ENCODE peak calls at places on chromosomes 5 and 9, in six cellular contexts. M, T, Y, I, W and P are unnamed samples.

GRCh38 chr5:140244525-140245025 is 58.3 kb downstream of the PFDN1 start:
- DNase-seq in M (peak; percentile 66), T (peak; percentile 76), Y (peak; percentile 86), I (peak; percentile 82), W (peak; percentile 89), P (peak; percentile 71)

GRCh38 chr9:124766815-124767554 is 4.1 kb downstream of the NR6A1 start:
- DNase-seq in M (no peak), T (no peak), Y (no peak), I (peak; percentile 56), W (no peak), P (no peak)

GRCh38 chr9:135440620-135441019 is 39.0 kb upstream of the PPP1R26 start:
- DNase-seq in M (no peak), T (no peak), Y (no peak), I (no peak), W (no peak), P (no peak)

GRCh38 chr5:172002310-172002709 is 4.1 kb downstream of the FBXW11 start:
- DNase-seq in M (no peak), T (no peak), Y (no peak), I (peak; percentile 18), W (no peak), P (no peak)

GRCh38 chr9:93591301-93591700 is 14.9 kb downstream of the PHF2 start:
- DNase-seq in M (no peak), T (no peak), Y (peak; percentile 32), I (no peak), W (no peak), P (no peak)

GRCh38 chr9:3398232-3398648 is 127.6 kb downstream of the RFX3 start:
- DNase-seq in M (no peak), T (peak; percentile 30), Y (no peak), I (peak; percentile 48), W (no peak), P (no peak)

GRCh38 chr9:80951675-80952074 is 737.7 kb downstream of the TLE1 start:
- DNase-seq in M (no peak), T (no peak), Y (no peak), I (no peak), W (no peak), P (no peak)

GRCh38 chr5:87770601-87771121 is 357.9 kb upstream of the CCNH start:
- DNase-seq in M (no peak), T (no peak), Y (no peak), I (no peak), W (peak; percentile 27), P (no peak)

GRCh38 chr9:71663216-71663615 is 105.1 kb downstream of the CEMIP2 start:
- DNase-seq in M (no peak), T (no peak), Y (no peak), I (no peak), W (no peak), P (no peak)

GRCh38 chr5:179864686-179865085 is 6.1 kb upstream of the MRNIP start:
- DNase-seq in M (no peak), T (no peak), Y (no peak), I (no peak), W (no peak), P (no peak)

GRCh38 chr5:36403601-36404311 is 102.1 kb upstream of the RANBP3L start:
- DNase-seq in M (no peak), T (no peak), Y (no peak), I (peak; percentile 87), W (no peak), P (no peak)

GRCh38 chr9:107648153-107648716 is 158.7 kb upstream of the KLF4 start:
- DNase-seq in M (no peak), T (no peak), Y (no peak), I (no peak), W (no peak), P (no peak)

GRCh38 chr5:64364426-64364825 is 141.4 kb upstream of the RGS7BP start:
- DNase-seq in M (no peak), T (no peak), Y (no peak), I (no peak), W (no peak), P (no peak)

GRCh38 chr9:88056876-88057275 is 81.4 kb downstream of the SPATA31C2 start:
- DNase-seq in M (no peak), T (no peak), Y (no peak), I (no peak), W (no peak), P (no peak)

GRCh38 chr9:38319496-38320173 is 72.9 kb upstream of the ALDH1B1 start:
- DNase-seq in M (no peak), T (no peak), Y (no peak), I (no peak), W (no peak), P (no peak)

GRCh38 chr9:101254733-101255473 is 129.9 kb downstream of the BAAT start:
- DNase-seq in M (no peak), T (no peak), Y (no peak), I (no peak), W (no peak), P (no peak)

GRCh38 chr5:122774861-122775712 is at the start of gene SNX2:
- DNase-seq in M (peak; percentile 89), T (peak; percentile 85), Y (peak; percentile 96), I (peak; percentile 83), W (peak; percentile 82), P (no peak)

GRCh38 chr5:137195483-137195882 is 303.6 kb downstream of the SPOCK1 start:
- DNase-seq in M (no peak), T (no peak), Y (no peak), I (no peak), W (no peak), P (no peak)

GRCh38 chr5:93246093-93246855 is 334.7 kb downstream of the NR2F1-AS1 start:
- DNase-seq in M (no peak), T (no peak), Y (no peak), I (no peak), W (no peak), P (no peak)

GRCh38 chr5:142152383-142152730 is 43.8 kb downstream of the NDFIP1 start:
- DNase-seq in M (no peak), T (no peak), Y (no peak), I (peak; percentile 44), W (no peak), P (no peak)

GRCh38 chr5:16615737-16616535 is 861 bp downstream of the RETREG1 start:
- DNase-seq in M (no peak), T (no peak), Y (no peak), I (no peak), W (no peak), P (no peak)

GRCh38 chr9:126676685-126677143 is 63.0 kb downstream of the LMX1B start:
- DNase-seq in M (peak; percentile 13), T (no peak), Y (no peak), I (no peak), W (no peak), P (no peak)

GRCh38 chr5:153654892-153655520 is 164.5 kb downstream of the GRIA1 start:
- DNase-seq in M (no peak), T (no peak), Y (no peak), I (no peak), W (no peak), P (no peak)

GRCh38 chr5:79305706-79306105 is 69.8 kb downstream of the JMY start:
- DNase-seq in M (no peak), T (no peak), Y (no peak), I (no peak), W (no peak), P (no peak)

GRCh38 chr9:109956811-109957440 is 176.9 kb downstream of the PALM2AKAP2 start:
- DNase-seq in M (no peak), T (no peak), Y (no peak), I (no peak), W (no peak), P (no peak)

GRCh38 chr9:2655411-2655901 is 33.9 kb downstream of the VLDLR start:
- DNase-seq in M (no peak), T (peak; percentile 40), Y (no peak), I (peak; percentile 53), W (no peak), P (no peak)

GRCh38 chr9:119026120-119026519 is 343.1 kb downstream of the BRINP1 start:
- DNase-seq in M (no peak), T (no peak), Y (no peak), I (no peak), W (peak; percentile 53), P (peak; percentile 46)

GRCh38 chr5:38433160-38433861 is 123.1 kb downstream of the LIFR start:
- DNase-seq in M (no peak), T (no peak), Y (no peak), I (peak; percentile 39), W (no peak), P (no peak)

GRCh38 chr5:24832021-24832420 is 187.2 kb upstream of the CDH10 start:
- DNase-seq in M (no peak), T (no peak), Y (no peak), I (no peak), W (no peak), P (no peak)

GRCh38 chr5:41335596-41335995 is 122.3 kb upstream of the C6 start:
- DNase-seq in M (no peak), T (no peak), Y (no peak), I (no peak), W (no peak), P (no peak)

GRCh38 chr5:111582962-111583669 is 70.8 kb upstream of the STARD4 start:
- DNase-seq in M (no peak), T (no peak), Y (no peak), I (no peak), W (no peak), P (no peak)

GRCh38 chr9:73148447-73148937 is 3.2 kb upstream of the ANXA1 start:
- DNase-seq in M (no peak), T (no peak), Y (no peak), I (no peak), W (no peak), P (no peak)

GRCh38 chr9:98958271-98958989 is 14.7 kb downstream of the COL15A1 start:
- DNase-seq in M (no peak), T (no peak), Y (no peak), I (no peak), W (no peak), P (no peak)

GRCh38 chr9:127525426-127526188 is 74.3 kb downstream of the LRSAM1 start:
- DNase-seq in M (no peak), T (peak; percentile 20), Y (no peak), I (peak; percentile 14), W (no peak), P (no peak)

GRCh38 chr5:112419050-112419595 is at the start of gene EPB41L4A:
- DNase-seq in M (no peak), T (no peak), Y (peak; percentile 48), I (no peak), W (no peak), P (no peak)

GRCh38 chr9:126373241-126373640 is 46.6 kb downstream of the MVB12B start:
- DNase-seq in M (no peak), T (no peak), Y (no peak), I (no peak), W (no peak), P (no peak)

GRCh38 chr9:69627301-69627700 is 44.9 kb downstream of the APBA1 start:
- DNase-seq in M (no peak), T (no peak), Y (no peak), I (no peak), W (no peak), P (no peak)